ENCODE peak calls at places on chromosome 3, in ten cellular contexts. One of them, this sample, is unnamed. For H3K36me3, the result is how much of the 10 kb centered on the place peaks cover.

GRCh38 chr3:152419748-152420147 is 151.0 kb downstream of the MBNL1 start:
- DNase-seq in CD8-positive, alpha-beta T cell: no peak
- DNase-seq in psoas muscle: no peak
- DNase-seq in CD8-positive, alpha-beta memory T cell: no peak
- DNase-seq in hepatocyte: no peak
- DNase-seq in upper lobe of right lung: no peak
- DNase-seq in A673: no peak
- DNase-seq in CD4-positive, CD25-positive, alpha-beta regulatory T cell: no peak
- DNase-seq in colonic mucosa: no peak
- DNase-seq in left ventricle myocardium inferior: no peak
- DNase-seq in this sample: no peak

GRCh38 chr3:177338697-177339219 is 141.5 kb upstream of the TBL1XR1 start:
- DNase-seq in CD8-positive, alpha-beta T cell: no peak
- DNase-seq in psoas muscle: no peak
- DNase-seq in CD8-positive, alpha-beta memory T cell: no peak
- DNase-seq in hepatocyte: peak
- DNase-seq in upper lobe of right lung: no peak
- DNase-seq in A673: no peak
- DNase-seq in CD4-positive, CD25-positive, alpha-beta regulatory T cell: no peak
- DNase-seq in colonic mucosa: peak
- DNase-seq in left ventricle myocardium inferior: no peak
- DNase-seq in this sample: no peak

GRCh38 chr3:150497956-150498355 is 48.3 kb downstream of the SERP1 start:
- DNase-seq in CD8-positive, alpha-beta T cell: no peak
- DNase-seq in psoas muscle: no peak
- DNase-seq in CD8-positive, alpha-beta memory T cell: no peak
- DNase-seq in hepatocyte: no peak
- DNase-seq in upper lobe of right lung: no peak
- DNase-seq in A673: peak
- DNase-seq in CD4-positive, CD25-positive, alpha-beta regulatory T cell: no peak
- DNase-seq in colonic mucosa: no peak
- DNase-seq in left ventricle myocardium inferior: no peak
- DNase-seq in this sample: no peak

GRCh38 chr3:164845739-164846138 is 232.6 kb downstream of the SI start:
- DNase-seq in CD8-positive, alpha-beta T cell: no peak
- DNase-seq in psoas muscle: no peak
- DNase-seq in CD8-positive, alpha-beta memory T cell: no peak
- DNase-seq in hepatocyte: no peak
- DNase-seq in upper lobe of right lung: no peak
- DNase-seq in A673: no peak
- DNase-seq in CD4-positive, CD25-positive, alpha-beta regulatory T cell: no peak
- DNase-seq in colonic mucosa: no peak
- DNase-seq in left ventricle myocardium inferior: no peak
- DNase-seq in this sample: no peak

GRCh38 chr3:134477938-134478337 is 7.8 kb downstream of the ANAPC13 start:
- DNase-seq in CD8-positive, alpha-beta T cell: no peak
- DNase-seq in psoas muscle: no peak
- DNase-seq in CD8-positive, alpha-beta memory T cell: no peak
- DNase-seq in hepatocyte: no peak
- DNase-seq in upper lobe of right lung: no peak
- DNase-seq in A673: no peak
- DNase-seq in CD4-positive, CD25-positive, alpha-beta regulatory T cell: no peak
- DNase-seq in colonic mucosa: no peak
- DNase-seq in left ventricle myocardium inferior: no peak
- DNase-seq in this sample: no peak

GRCh38 chr3:65786891-65787290 is 251.8 kb downstream of the MAGI1 start:
- DNase-seq in CD8-positive, alpha-beta T cell: no peak
- DNase-seq in psoas muscle: no peak
- DNase-seq in CD8-positive, alpha-beta memory T cell: no peak
- DNase-seq in hepatocyte: no peak
- DNase-seq in upper lobe of right lung: no peak
- DNase-seq in A673: peak
- DNase-seq in CD4-positive, CD25-positive, alpha-beta regulatory T cell: no peak
- DNase-seq in colonic mucosa: no peak
- DNase-seq in left ventricle myocardium inferior: no peak
- DNase-seq in this sample: no peak

GRCh38 chr3:30749230-30749629 is 142.8 kb downstream of the TGFBR2 start:
- DNase-seq in CD8-positive, alpha-beta T cell: no peak
- DNase-seq in psoas muscle: no peak
- DNase-seq in CD8-positive, alpha-beta memory T cell: no peak
- DNase-seq in hepatocyte: no peak
- DNase-seq in upper lobe of right lung: no peak
- DNase-seq in A673: no peak
- DNase-seq in CD4-positive, CD25-positive, alpha-beta regulatory T cell: no peak
- DNase-seq in colonic mucosa: no peak
- DNase-seq in left ventricle myocardium inferior: no peak
- DNase-seq in this sample: no peak

GRCh38 chr3:139982404-139982803 is 47.4 kb downstream of the CLSTN2 start:
- DNase-seq in CD8-positive, alpha-beta T cell: no peak
- DNase-seq in psoas muscle: no peak
- DNase-seq in CD8-positive, alpha-beta memory T cell: no peak
- DNase-seq in hepatocyte: peak
- DNase-seq in upper lobe of right lung: no peak
- DNase-seq in A673: peak
- DNase-seq in CD4-positive, CD25-positive, alpha-beta regulatory T cell: no peak
- DNase-seq in colonic mucosa: no peak
- DNase-seq in left ventricle myocardium inferior: no peak
- DNase-seq in this sample: no peak

GRCh38 chr3:59268170-59268569 is 218.3 kb upstream of the CFAP20DC start:
- DNase-seq in CD8-positive, alpha-beta T cell: no peak
- DNase-seq in psoas muscle: no peak
- DNase-seq in CD8-positive, alpha-beta memory T cell: no peak
- DNase-seq in hepatocyte: no peak
- DNase-seq in upper lobe of right lung: no peak
- DNase-seq in A673: no peak
- DNase-seq in CD4-positive, CD25-positive, alpha-beta regulatory T cell: no peak
- DNase-seq in colonic mucosa: no peak
- DNase-seq in left ventricle myocardium inferior: no peak
- DNase-seq in this sample: no peak

GRCh38 chr3:102089904-102090492 is 240.7 kb downstream of the NFKBIZ start:
- DNase-seq in CD8-positive, alpha-beta T cell: no peak
- DNase-seq in psoas muscle: no peak
- DNase-seq in CD8-positive, alpha-beta memory T cell: no peak
- DNase-seq in hepatocyte: peak
- DNase-seq in upper lobe of right lung: no peak
- DNase-seq in A673: peak
- DNase-seq in CD4-positive, CD25-positive, alpha-beta regulatory T cell: no peak
- DNase-seq in colonic mucosa: peak
- DNase-seq in left ventricle myocardium inferior: no peak
- DNase-seq in this sample: no peak

GRCh38 chr3:121482651-121483050 is 63.1 kb downstream of the POLQ start:
- DNase-seq in CD8-positive, alpha-beta T cell: no peak
- DNase-seq in psoas muscle: no peak
- DNase-seq in CD8-positive, alpha-beta memory T cell: no peak
- DNase-seq in hepatocyte: no peak
- DNase-seq in upper lobe of right lung: no peak
- DNase-seq in A673: peak
- DNase-seq in CD4-positive, CD25-positive, alpha-beta regulatory T cell: no peak
- DNase-seq in colonic mucosa: no peak
- DNase-seq in left ventricle myocardium inferior: no peak
- DNase-seq in this sample: no peak

GRCh38 chr3:101026244-101026643 is 33.0 kb upstream of the ABI3BP start:
- DNase-seq in CD8-positive, alpha-beta T cell: no peak
- DNase-seq in psoas muscle: no peak
- DNase-seq in CD8-positive, alpha-beta memory T cell: no peak
- DNase-seq in hepatocyte: no peak
- DNase-seq in upper lobe of right lung: no peak
- DNase-seq in A673: no peak
- DNase-seq in CD4-positive, CD25-positive, alpha-beta regulatory T cell: no peak
- DNase-seq in colonic mucosa: no peak
- DNase-seq in left ventricle myocardium inferior: no peak
- DNase-seq in this sample: no peak

GRCh38 chr3:49119036-49119435 is 1.6 kb downstream of the USP19 start:
- DNase-seq in CD8-positive, alpha-beta T cell: no peak
- DNase-seq in psoas muscle: no peak
- DNase-seq in CD8-positive, alpha-beta memory T cell: no peak
- DNase-seq in hepatocyte: no peak
- DNase-seq in upper lobe of right lung: no peak
- DNase-seq in A673: no peak
- DNase-seq in CD4-positive, CD25-positive, alpha-beta regulatory T cell: no peak
- DNase-seq in colonic mucosa: no peak
- DNase-seq in left ventricle myocardium inferior: no peak
- DNase-seq in this sample: no peak
- H3K36me3 ChIP-seq in CD8-positive, alpha-beta T cell: under half
- H3K36me3 ChIP-seq in psoas muscle: half or more
- H3K36me3 ChIP-seq in CD8-positive, alpha-beta memory T cell: under half
- H3K36me3 ChIP-seq in hepatocyte: under half
- H3K36me3 ChIP-seq in upper lobe of right lung: half or more
- H3K36me3 ChIP-seq in A673: under half
- H3K36me3 ChIP-seq in CD4-positive, CD25-positive, alpha-beta regulatory T cell: under half
- H3K36me3 ChIP-seq in colonic mucosa: under half
- H3K36me3 ChIP-seq in left ventricle myocardium inferior: half or more
- H3K36me3 ChIP-seq in this sample: half or more

DNA sequence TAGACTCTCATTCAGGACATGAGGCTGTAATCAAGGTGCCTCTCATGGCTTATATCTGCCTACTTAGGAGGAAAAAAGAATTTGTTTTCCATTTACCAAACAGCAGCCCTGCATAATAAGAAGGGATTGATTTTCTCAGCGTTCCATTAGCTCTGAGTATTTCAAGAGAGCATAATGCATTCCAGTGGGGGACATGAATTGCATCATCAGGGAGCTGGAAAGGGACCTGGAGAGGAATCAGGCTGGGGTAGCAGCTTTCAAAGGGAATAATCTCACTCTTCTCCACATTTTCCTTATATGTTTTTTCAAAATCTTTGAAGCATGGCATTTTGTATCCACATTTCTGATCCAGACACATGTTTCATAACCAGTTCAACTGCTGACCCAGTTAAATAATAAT is 150.6 kb upstream of the ANKRD28 start:
- DNase-seq in CD8-positive, alpha-beta T cell: no peak
- DNase-seq in psoas muscle: no peak
- DNase-seq in CD8-positive, alpha-beta memory T cell: no peak
- DNase-seq in hepatocyte: no peak
- DNase-seq in upper lobe of right lung: no peak
- DNase-seq in A673: no peak
- DNase-seq in CD4-positive, CD25-positive, alpha-beta regulatory T cell: no peak
- DNase-seq in colonic mucosa: no peak
- DNase-seq in left ventricle myocardium inferior: no peak
- DNase-seq in this sample: no peak
- H3K27ac ChIP-seq in CD8-positive, alpha-beta T cell: no peak
- H3K27ac ChIP-seq in psoas muscle: no peak
- H3K27ac ChIP-seq in CD8-positive, alpha-beta memory T cell: no peak
- H3K27ac ChIP-seq in hepatocyte: no peak
- H3K27ac ChIP-seq in upper lobe of right lung: no peak
- H3K27ac ChIP-seq in A673: no peak
- H3K27ac ChIP-seq in CD4-positive, CD25-positive, alpha-beta regulatory T cell: no peak
- H3K27ac ChIP-seq in colonic mucosa: no peak
- H3K27ac ChIP-seq in left ventricle myocardium inferior: no peak
- H3K27ac ChIP-seq in this sample: no peak

DNA sequence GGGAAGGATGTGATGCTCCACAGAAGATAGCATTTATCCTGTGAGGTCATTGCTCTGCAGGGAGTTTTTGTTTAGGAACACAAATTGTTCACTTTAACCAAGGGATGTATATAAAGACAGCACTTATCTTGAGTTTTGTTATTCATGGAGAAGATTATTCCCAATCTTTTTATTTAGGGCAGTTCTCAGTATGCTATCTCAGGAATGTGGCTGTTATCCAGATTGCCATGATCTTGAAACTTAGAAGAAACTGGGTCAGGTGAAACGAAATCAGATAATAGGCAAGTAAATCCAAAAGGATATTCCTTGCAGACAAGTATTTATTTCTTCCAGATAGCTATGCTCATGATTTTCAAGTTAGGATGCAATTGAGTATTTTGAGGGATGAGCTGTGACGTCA is 19.3 kb upstream of the TMEM42 start:
- DNase-seq in CD8-positive, alpha-beta T cell: no peak
- DNase-seq in psoas muscle: no peak
- DNase-seq in CD8-positive, alpha-beta memory T cell: no peak
- DNase-seq in hepatocyte: no peak
- DNase-seq in upper lobe of right lung: no peak
- DNase-seq in A673: no peak
- DNase-seq in CD4-positive, CD25-positive, alpha-beta regulatory T cell: no peak
- DNase-seq in colonic mucosa: no peak
- DNase-seq in left ventricle myocardium inferior: no peak
- DNase-seq in this sample: no peak
- H3K36me3 ChIP-seq in CD8-positive, alpha-beta T cell: under half
- H3K36me3 ChIP-seq in psoas muscle: under half
- H3K36me3 ChIP-seq in CD8-positive, alpha-beta memory T cell: under half
- H3K36me3 ChIP-seq in hepatocyte: under half
- H3K36me3 ChIP-seq in upper lobe of right lung: under half
- H3K36me3 ChIP-seq in A673: under half
- H3K36me3 ChIP-seq in CD4-positive, CD25-positive, alpha-beta regulatory T cell: under half
- H3K36me3 ChIP-seq in colonic mucosa: under half
- H3K36me3 ChIP-seq in left ventricle myocardium inferior: under half
- H3K36me3 ChIP-seq in this sample: under half

GRCh38 chr3:60365360-60365759 is 885.9 kb downstream of the FHIT start:
- DNase-seq in CD8-positive, alpha-beta T cell: no peak
- DNase-seq in psoas muscle: no peak
- DNase-seq in CD8-positive, alpha-beta memory T cell: no peak
- DNase-seq in hepatocyte: no peak
- DNase-seq in upper lobe of right lung: no peak
- DNase-seq in A673: no peak
- DNase-seq in CD4-positive, CD25-positive, alpha-beta regulatory T cell: no peak
- DNase-seq in colonic mucosa: no peak
- DNase-seq in left ventricle myocardium inferior: no peak
- DNase-seq in this sample: no peak

GRCh38 chr3:60364475-60364874 is 886.8 kb downstream of the FHIT start:
- DNase-seq in CD8-positive, alpha-beta T cell: no peak
- DNase-seq in psoas muscle: no peak
- DNase-seq in CD8-positive, alpha-beta memory T cell: no peak
- DNase-seq in hepatocyte: no peak
- DNase-seq in upper lobe of right lung: no peak
- DNase-seq in A673: no peak
- DNase-seq in CD4-positive, CD25-positive, alpha-beta regulatory T cell: no peak
- DNase-seq in colonic mucosa: no peak
- DNase-seq in left ventricle myocardium inferior: no peak
- DNase-seq in this sample: no peak

GRCh38 chr3:60363817-60364216 is 887.4 kb downstream of the FHIT start:
- DNase-seq in CD8-positive, alpha-beta T cell: no peak
- DNase-seq in psoas muscle: no peak
- DNase-seq in CD8-positive, alpha-beta memory T cell: no peak
- DNase-seq in hepatocyte: no peak
- DNase-seq in upper lobe of right lung: no peak
- DNase-seq in A673: no peak
- DNase-seq in CD4-positive, CD25-positive, alpha-beta regulatory T cell: no peak
- DNase-seq in colonic mucosa: no peak
- DNase-seq in left ventricle myocardium inferior: no peak
- DNase-seq in this sample: no peak

GRCh38 chr3:60366491-60366890 is 884.8 kb downstream of the FHIT start:
- DNase-seq in CD8-positive, alpha-beta T cell: no peak
- DNase-seq in psoas muscle: no peak
- DNase-seq in CD8-positive, alpha-beta memory T cell: no peak
- DNase-seq in hepatocyte: no peak
- DNase-seq in upper lobe of right lung: no peak
- DNase-seq in A673: no peak
- DNase-seq in CD4-positive, CD25-positive, alpha-beta regulatory T cell: no peak
- DNase-seq in colonic mucosa: no peak
- DNase-seq in left ventricle myocardium inferior: no peak
- DNase-seq in this sample: no peak
- H3K27ac ChIP-seq in CD8-positive, alpha-beta T cell: no peak
- H3K27ac ChIP-seq in psoas muscle: no peak
- H3K27ac ChIP-seq in CD8-positive, alpha-beta memory T cell: no peak
- H3K27ac ChIP-seq in hepatocyte: no peak
- H3K27ac ChIP-seq in upper lobe of right lung: no peak
- H3K27ac ChIP-seq in A673: no peak
- H3K27ac ChIP-seq in CD4-positive, CD25-positive, alpha-beta regulatory T cell: no peak
- H3K27ac ChIP-seq in colonic mucosa: no peak
- H3K27ac ChIP-seq in left ventricle myocardium inferior: no peak
- H3K27ac ChIP-seq in this sample: no peak

GRCh38 chr3:45983865-45984264 is 11.8 kb downstream of the FYCO1 start:
- DNase-seq in CD8-positive, alpha-beta T cell: no peak
- DNase-seq in psoas muscle: no peak
- DNase-seq in CD8-positive, alpha-beta memory T cell: no peak
- DNase-seq in hepatocyte: no peak
- DNase-seq in upper lobe of right lung: no peak
- DNase-seq in A673: no peak
- DNase-seq in CD4-positive, CD25-positive, alpha-beta regulatory T cell: no peak
- DNase-seq in colonic mucosa: no peak
- DNase-seq in left ventricle myocardium inferior: no peak
- DNase-seq in this sample: no peak
- H3K36me3 ChIP-seq in CD8-positive, alpha-beta T cell: under half
- H3K36me3 ChIP-seq in psoas muscle: half or more
- H3K36me3 ChIP-seq in CD8-positive, alpha-beta memory T cell: under half
- H3K36me3 ChIP-seq in hepatocyte: under half
- H3K36me3 ChIP-seq in upper lobe of right lung: half or more
- H3K36me3 ChIP-seq in A673: under half
- H3K36me3 ChIP-seq in CD4-positive, CD25-positive, alpha-beta regulatory T cell: half or more
- H3K36me3 ChIP-seq in colonic mucosa: under half
- H3K36me3 ChIP-seq in left ventricle myocardium inferior: half or more
- H3K36me3 ChIP-seq in this sample: half or more